ENCODE peak calls at places on chromosomes 4 and X, in ten cellular contexts. U, W, T, G, E, Y, R, O, D and S are unnamed samples.

GRCh38 chrX:18410038-18410437 is 15.4 kb upstream of the CDKL5 start:
- DNase-seq in G (peak; percentile 60), T (no peak), Y (peak; percentile 55), D (no peak), U (peak; percentile 68), W (no peak), O (no peak), R (peak; percentile 19), E (peak; percentile 55), S (peak; percentile 21)

GRCh38 chr4:973431-974397 is at the start of gene DGKQ:
- DNase-seq in D (no peak), R (peak; percentile 39), Y (peak; percentile 75), O (peak; percentile 79), W (no peak), U (peak; percentile 82), E (peak; percentile 95), T (no peak), G (peak; percentile 68), S (no peak)

GRCh38 chrX:48996969-48997368 is 5.1 kb downstream of the GRIPAP1 start:
- DNase-seq in G (no peak), W (no peak), R (no peak), O (peak; percentile 37), T (no peak), U (no peak), D (no peak), E (no peak), Y (no peak), S (no peak)

GRCh38 chrX:52420824-52421443 is 52.1 kb downstream of the XAGE2 start:
- DNase-seq in R (no peak), Y (peak; percentile 55), G (no peak), D (no peak), W (no peak), O (no peak), E (peak; percentile 70), U (peak; percentile 81), T (no peak), S (no peak)

GRCh38 chr4:184170996-184171395 is 46.7 kb downstream of the ENPP6 start:
- DNase-seq in R (peak; percentile 68), U (peak; percentile 54), E (peak; percentile 30), O (peak; percentile 80), Y (peak; percentile 82), W (no peak), D (no peak), G (peak; percentile 55), T (no peak), S (no peak)

GRCh38 chrX:16155586-16155985 is 11.7 kb upstream of the MAGEB17 start:
- DNase-seq in T (no peak), R (no peak), D (no peak), W (no peak), G (no peak), O (no peak), Y (no peak), U (no peak), E (no peak), S (no peak)

GRCh38 chr4:169175035-169175434 is 95.7 kb downstream of the SH3RF1 start:
- DNase-seq in O (no peak), T (no peak), R (no peak), W (no peak), Y (no peak), U (no peak), G (no peak), D (no peak), E (no peak), S (no peak)

GRCh38 chrX:54921427-54922021 is 900 bp downstream of the TRO start:
- DNase-seq in E (peak; percentile 85), W (no peak), O (peak; percentile 81), T (peak; percentile 60), U (peak; percentile 80), Y (peak; percentile 72), G (no peak), R (peak; percentile 52), D (no peak), S (no peak)

GRCh38 chr4:164734476-164734875 is 19.5 kb upstream of the SMIM31 start:
- DNase-seq in O (no peak), U (no peak), G (no peak), Y (no peak), E (peak; percentile 15), T (peak; percentile 36), R (no peak), D (no peak), W (no peak), S (no peak)

GRCh38 chr4:1043162-1043561 is 31.7 kb downstream of the FGFRL1 start:
- DNase-seq in W (no peak), O (no peak), D (no peak), T (no peak), Y (no peak), G (no peak), U (no peak), E (no peak), R (no peak), S (no peak)

GRCh38 chrX:133668225-133668931 is 253.1 kb upstream of the GPC4 start:
- DNase-seq in O (no peak), W (no peak), U (no peak), R (no peak), Y (no peak), E (peak; percentile 25), D (no peak), G (peak; percentile 77), T (no peak), S (no peak)

GRCh38 chr4:114599231-114600065 is 841 bp downstream of the UGT8 start:
- DNase-seq in O (peak; percentile 60), R (peak; percentile 1), Y (no peak), W (no peak), E (peak; percentile 8), U (peak; percentile 13), T (no peak), D (no peak), G (no peak), S (peak; percentile 15)

GRCh38 chrX:10135561-10136399 is 21.0 kb upstream of the CLCN4 start:
- DNase-seq in U (no peak), O (no peak), G (no peak), Y (no peak), T (no peak), D (no peak), E (no peak), R (no peak), W (no peak), S (no peak)

GRCh38 chrX:120718969-120719368 is 89.1 kb upstream of the C1GALT1C1 start:
- DNase-seq in W (no peak), D (no peak), G (peak; percentile 30), E (peak; percentile 19), T (no peak), R (no peak), U (no peak), Y (no peak), O (no peak), S (no peak)

GRCh38 chrX:39541881-39542280 is 555.9 kb downstream of the BCOR start:
- DNase-seq in O (no peak), W (no peak), Y (no peak), U (no peak), G (no peak), T (no peak), R (no peak), E (no peak), D (no peak), S (no peak)

DNA sequence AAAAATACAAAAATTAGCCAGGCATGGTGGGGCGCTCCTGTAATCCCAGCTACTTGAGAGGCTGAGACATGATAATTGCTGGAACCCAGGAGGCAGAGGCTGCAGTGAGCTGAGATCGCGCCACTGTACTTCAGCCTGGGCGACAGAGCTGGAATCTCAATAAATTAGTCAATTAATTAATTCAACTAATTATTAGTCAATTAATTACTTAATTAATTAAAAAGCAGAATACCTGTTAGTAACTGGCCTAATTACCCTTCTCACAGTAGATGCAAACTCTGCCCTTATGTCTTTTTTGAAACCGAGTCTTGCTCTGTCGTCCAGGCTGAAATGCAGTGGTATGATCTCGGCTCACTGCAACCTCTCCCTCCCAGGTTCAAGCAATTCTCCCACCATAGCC is 261.2 kb downstream of the ASMT start:
- DNase-seq in R (no peak), Y (no peak), G (no peak), T (no peak), U (no peak), E (no peak), D (no peak), W (no peak), O (no peak), S (no peak)
- H3K9me3 ChIP-seq in R (no peaks in the 10 kb centered on the region), Y (peaks cover 16% of the 10 kb centered on the region), G (no peaks in the 10 kb centered on the region), T (no peaks in the 10 kb centered on the region), U (no peaks in the 10 kb centered on the region), E (no peaks in the 10 kb centered on the region), D (peaks cover 1% of the 10 kb centered on the region), W (peaks cover 2% of the 10 kb centered on the region), O (no peaks in the 10 kb centered on the region), S (no peaks in the 10 kb centered on the region)

GRCh38 chr4:187366530-187367279 is 628.9 kb upstream of the ZFP42 start:
- DNase-seq in T (no peak), G (no peak), O (no peak), E (no peak), D (no peak), W (no peak), U (no peak), R (no peak), Y (no peak), S (no peak)

GRCh38 chr4:187362937-187363336 is 632.6 kb upstream of the ZFP42 start:
- DNase-seq in G (no peak), D (no peak), Y (no peak), W (no peak), R (no peak), E (no peak), U (no peak), O (no peak), T (no peak), S (no peak)

GRCh38 chr4:187357861-187358260 is 634.2 kb upstream of the FAT1 start:
- DNase-seq in Y (no peak), G (no peak), R (no peak), D (no peak), O (no peak), W (no peak), U (no peak), E (no peak), T (no peak), S (no peak)

DNA sequence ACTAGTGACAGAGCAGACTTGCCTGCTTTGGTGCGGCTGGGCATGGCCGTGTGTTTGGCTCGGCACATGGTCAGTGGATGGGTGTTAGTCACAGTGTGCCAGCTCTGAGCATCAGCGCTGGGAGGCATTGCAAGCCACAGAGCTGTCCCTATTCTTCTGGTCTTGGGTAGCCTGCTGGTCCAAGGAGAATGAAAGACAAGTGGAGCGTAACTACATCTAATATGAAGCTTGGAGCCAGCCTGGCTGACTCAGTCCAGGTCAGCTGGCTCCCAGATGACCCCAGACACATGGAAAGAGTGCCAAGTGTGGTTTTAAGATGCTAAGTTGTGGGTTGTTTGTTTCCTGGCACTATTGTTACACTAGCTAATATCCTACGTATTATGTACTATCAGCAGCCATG is 632.1 kb upstream of the ZFP42 start:
- DNase-seq in G (no peak), T (no peak), R (peak; percentile 7), O (no peak), W (no peak), D (no peak), E (no peak), U (no peak), Y (no peak), S (no peak)
- H3K4me2 ChIP-seq in G (no peak overlapping the region), T (no peak overlapping the region), R (no peak overlapping the region), O (no peak overlapping the region), W (no peak overlapping the region), D (no peak overlapping the region), E (no peak overlapping the region), U (no peak overlapping the region), Y (no peak overlapping the region), S (no peak overlapping the region)

GRCh38 chr4:185835336-185835735 is 23.3 kb upstream of the SORBS2 start:
- DNase-seq in D (no peak), E (no peak), W (no peak), Y (no peak), U (no peak), O (no peak), T (no peak), R (no peak), G (no peak), S (no peak)
- H3K4me1 ChIP-seq in D (no peaks in the 10 kb centered on the region), E (peaks cover 21% of the 10 kb centered on the region), W (peaks cover 21% of the 10 kb centered on the region), Y (peaks cover 19% of the 10 kb centered on the region), U (peaks cover 15% of the 10 kb centered on the region), O (peaks cover 25% of the 10 kb centered on the region), T (no peaks in the 10 kb centered on the region), R (peaks cover 36% of the 10 kb centered on the region), G (peaks cover 22% of the 10 kb centered on the region), S (peaks cover 23% of the 10 kb centered on the region)

GRCh38 chrX:148269513-148269912 is 230.9 kb upstream of the AFF2 start:
- DNase-seq in W (no peak), G (no peak), E (no peak), T (no peak), R (no peak), U (no peak), D (no peak), O (no peak), Y (no peak), S (no peak)
- H3K9me3 ChIP-seq in W (peaks cover 4% of the 10 kb centered on the region), G (no peaks in the 10 kb centered on the region), E (no peaks in the 10 kb centered on the region), T (no peaks in the 10 kb centered on the region), R (no peaks in the 10 kb centered on the region), U (no peaks in the 10 kb centered on the region), D (no peaks in the 10 kb centered on the region), O (peaks cover 28% of the 10 kb centered on the region), Y (peaks cover 10% of the 10 kb centered on the region), S (no peaks in the 10 kb centered on the region)